ENCODE peak calls at places on chromosomes 16 and 17, in nine cellular contexts. C is Peyer's patch, S is endodermal cell, A is heart right ventricle, D is mucosa of descending colon, F is H1, Q is MM.1S, K is OCI-LY7, Y is HCT116. R is an unnamed sample. For H3K4me1, the result is how much of the 10 kb centered on the place peaks cover.

GRCh38 chr17:78583091-78583490 is 5.9 kb upstream of the DNAH17 start:
- DNase-seq in C (no peak), S (peak), A (no peak), D (no peak), F (no peak), Q (no peak), K (peak), Y (peak), R (no peak)

GRCh38 chr17:46097497-46097896 is 95.7 kb downstream of the KANSL1 start:
- DNase-seq in C (no peak), S (no peak), A (no peak), D (no peak), F (no peak), Q (no peak), K (no peak), Y (no peak), R (no peak)

GRCh38 chr16:88306860-88307545 is 75.8 kb upstream of the ZNF469 start:
- DNase-seq in C (no peak), S (no peak), A (no peak), D (no peak), F (no peak), Q (no peak), K (no peak), Y (no peak), R (no peak)

GRCh38 chr17:6567528-6568185 is 11.3 kb upstream of the PITPNM3 start:
- DNase-seq in C (peak), S (peak), A (no peak), D (peak), F (no peak), Q (no peak), K (no peak), Y (no peak), R (peak)

GRCh38 chr17:75031972-75032895 is 14.5 kb downstream of the ATP5PD start:
- DNase-seq in C (peak), S (peak), A (peak), D (peak), F (no peak), Q (no peak), K (no peak), Y (peak), R (peak)

GRCh38 chr17:75047398-75048098 is 523 bp downstream of the KCTD2 start:
- DNase-seq in C (peak), S (peak), A (peak), D (peak), F (no peak), Q (peak), K (peak), Y (no peak), R (no peak)

GRCh38 chr17:36850794-36851193 is 86.5 kb upstream of the LHX1 start:
- DNase-seq in C (no peak), S (peak), A (no peak), D (no peak), F (no peak), Q (no peak), K (no peak), Y (peak), R (no peak)

GRCh38 chr17:2054740-2055493 is at the start of gene HIC1:
- DNase-seq in C (peak), S (peak), A (peak), D (peak), F (no peak), Q (peak), K (peak), Y (no peak), R (peak)

GRCh38 chr16:86398622-86399021 is 111.7 kb upstream of the FOXF1 start:
- DNase-seq in C (no peak), S (no peak), A (no peak), D (no peak), F (no peak), Q (no peak), K (no peak), Y (no peak), R (no peak)

GRCh38 chr16:80788016-80788415 is 16.4 kb downstream of the CDYL2 start:
- DNase-seq in C (no peak), S (no peak), A (no peak), D (no peak), F (no peak), Q (no peak), K (no peak), Y (no peak), R (no peak)

GRCh38 chr16:2981177-2981898 is 1.1 kb upstream of the PKMYT1 start:
- DNase-seq in C (no peak), S (peak), A (no peak), D (no peak), F (no peak), Q (no peak), K (no peak), Y (no peak), R (no peak)

GRCh38 chr17:60135160-60135950 is 14.4 kb upstream of the CA4 start:
- DNase-seq in C (peak), S (peak), A (peak), D (peak), F (no peak), Q (no peak), K (peak), Y (peak), R (peak)

GRCh38 chr16:71421911-71422310 is 19.9 kb downstream of the TLE7 start:
- DNase-seq in C (peak), S (peak), A (no peak), D (peak), F (no peak), Q (peak), K (peak), Y (peak), R (no peak)

GRCh38 chr17:48357727-48358126 is 72.3 kb downstream of the SKAP1 start:
- DNase-seq in C (no peak), S (no peak), A (no peak), D (no peak), F (no peak), Q (no peak), K (peak), Y (no peak), R (no peak)

GRCh38 chr16:28258571-28258970 is 33.8 kb upstream of the SBK1 start:
- DNase-seq in C (no peak), S (peak), A (peak), D (no peak), F (no peak), Q (no peak), K (no peak), Y (no peak), R (peak)

GRCh38 chr17:33725675-33726271 is 432.7 kb upstream of the ASIC2 start:
- DNase-seq in C (peak), S (peak), A (peak), D (peak), F (peak), Q (peak), K (peak), Y (no peak), R (peak)

GRCh38 chr17:48541574-48542113 is 3.3 kb downstream of the HOXB2 start:
- DNase-seq in C (peak), S (peak), A (peak), D (peak), F (no peak), Q (no peak), K (no peak), Y (no peak), R (no peak)

GRCh38 chr16:80231888-80232287 is 308.9 kb upstream of the DYNLRB2 start:
- DNase-seq in C (no peak), S (no peak), A (no peak), D (no peak), F (no peak), Q (no peak), K (peak), Y (no peak), R (no peak)

GRCh38 chr16:57810197-57811024 is 8.1 kb upstream of the KIFC3 start:
- DNase-seq in C (peak), S (peak), A (peak), D (peak), F (no peak), Q (peak), K (no peak), Y (peak), R (peak)

GRCh38 chr17:81688616-81689015 is 4.8 kb downstream of the HGS start:
- DNase-seq in C (no peak), S (no peak), A (no peak), D (no peak), F (no peak), Q (no peak), K (no peak), Y (no peak), R (no peak)

GRCh38 chr17:55731586-55732250 is 9.1 kb upstream of the TMEM100 start:
- DNase-seq in C (peak), S (peak), A (peak), D (peak), F (no peak), Q (no peak), K (no peak), Y (no peak), R (no peak)

GRCh38 chr16:88922826-88923410 is 54.1 kb downstream of the CBFA2T3 start:
- DNase-seq in C (no peak), S (no peak), A (no peak), D (no peak), F (no peak), Q (no peak), K (no peak), Y (no peak), R (no peak)

GRCh38 chr16:83441523-83441922 is 366.3 kb upstream of the HSBP1 start:
- DNase-seq in C (no peak), S (no peak), A (no peak), D (no peak), F (no peak), Q (no peak), K (no peak), Y (no peak), R (no peak)

GRCh38 chr17:37239690-37240344 is 136.0 kb upstream of the C17orf78 start:
- DNase-seq in C (no peak), S (no peak), A (no peak), D (no peak), F (no peak), Q (peak), K (peak), Y (peak), R (no peak)

GRCh38 chr17:48997103-48997826 is at the start of gene IGF2BP1:
- DNase-seq in C (no peak), S (peak), A (no peak), D (peak), F (peak), Q (no peak), K (peak), Y (no peak), R (no peak)

GRCh38 chr17:5592382-5592781 is 8.1 kb upstream of the NLRP1 start:
- DNase-seq in C (no peak), S (peak), A (no peak), D (no peak), F (no peak), Q (peak), K (peak), Y (peak), R (no peak)

GRCh38 chr17:12737740-12738469 is 51.4 kb upstream of the ARHGAP44 start:
- DNase-seq in C (no peak), S (peak), A (no peak), D (no peak), F (no peak), Q (no peak), K (no peak), Y (no peak), R (no peak)

GRCh38 chr16:74871608-74872007 is 97.0 kb upstream of the FA2H start:
- DNase-seq in C (peak), S (peak), A (no peak), D (no peak), F (peak), Q (no peak), K (no peak), Y (no peak), R (no peak)

GRCh38 chr16:81485225-81485624 is 40.6 kb downstream of the CMIP start:
- DNase-seq in C (no peak), S (no peak), A (no peak), D (no peak), F (no peak), Q (no peak), K (no peak), Y (no peak), R (no peak)

GRCh38 chr16:966035-966434 is 4.7 kb downstream of the LMF1 start:
- DNase-seq in C (no peak), S (no peak), A (no peak), D (no peak), F (no peak), Q (no peak), K (no peak), Y (no peak), R (no peak)

GRCh38 chr17:63550816-63551639 is 751 bp downstream of the DCAF7 start:
- DNase-seq in C (no peak), S (peak), A (no peak), D (no peak), F (no peak), Q (no peak), K (peak), Y (no peak), R (peak)

GRCh38 chr17:28540231-28540630 is 12.2 kb downstream of the UNC119 start:
- DNase-seq in C (no peak), S (no peak), A (no peak), D (peak), F (no peak), Q (no peak), K (no peak), Y (no peak), R (no peak)

GRCh38 chr16:54075446-54075845 is 211.1 kb downstream of the IRX3 start:
- DNase-seq in C (no peak), S (no peak), A (no peak), D (no peak), F (no peak), Q (no peak), K (no peak), Y (no peak), R (no peak)

GRCh38 chr16:23948949-23949392 is 113.2 kb downstream of the PRKCB start:
- DNase-seq in C (peak), S (no peak), A (no peak), D (no peak), F (no peak), Q (no peak), K (no peak), Y (no peak), R (peak)

GRCh38 chr16:47461598-47462266 is 601 bp downstream of the PHKB start:
- DNase-seq in C (no peak), S (no peak), A (peak), D (no peak), F (no peak), Q (peak), K (peak), Y (peak), R (no peak)

GRCh38 chr17:9002236-9002609 is 19.1 kb upstream of the NTN1 start:
- DNase-seq in C (no peak), S (peak), A (no peak), D (no peak), F (no peak), Q (no peak), K (no peak), Y (no peak), R (no peak)

GRCh38 chr16:769934-770333 is 9.4 kb downstream of the MSLN start:
- DNase-seq in C (no peak), S (no peak), A (no peak), D (no peak), F (no peak), Q (no peak), K (no peak), Y (no peak), R (no peak)

GRCh38 chr17:29357232-29357631 is 32.9 kb upstream of the TAOK1 start:
- DNase-seq in C (no peak), S (no peak), A (no peak), D (no peak), F (no peak), Q (no peak), K (no peak), Y (no peak), R (no peak)

DNA sequence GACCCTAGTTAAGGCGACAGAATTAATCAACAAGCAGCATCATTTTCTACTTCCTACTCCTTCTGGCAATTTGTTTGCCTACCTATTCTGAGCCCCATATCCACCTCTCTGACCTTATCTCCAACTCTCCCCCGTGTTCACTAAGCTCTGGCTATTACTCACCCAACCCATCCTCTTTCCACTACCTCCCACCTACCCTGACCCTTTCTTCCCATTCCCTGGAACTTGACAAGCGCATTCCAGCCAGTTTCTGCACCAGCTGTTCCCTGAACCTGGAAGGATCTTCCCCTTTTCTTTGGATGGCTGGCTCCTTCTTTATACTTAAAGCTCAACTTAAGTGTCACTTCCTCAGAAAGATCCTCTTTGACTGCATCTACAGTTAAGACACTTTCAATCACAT is 2.3 kb downstream of the DCUN1D3 start:
- DNase-seq in C (no peak), S (no peak), A (no peak), D (no peak), F (no peak), Q (no peak), K (no peak), Y (no peak), R (no peak)
- H3K4me3 ChIP-seq in C (no peak), S (peak), A (no peak), D (no peak), F (no peak), Q (no peak), K (no peak), Y (no peak), R (no peak)

GRCh38 chr17:35046245-35046644 is 17.3 kb downstream of the RFFL start:
- DNase-seq in C (no peak), S (no peak), A (no peak), D (no peak), F (no peak), Q (no peak), K (no peak), Y (no peak), R (no peak)
- H3K4me1 ChIP-seq in C (under half), S (under half), A (under half), D (under half), F (under half), Q (under half), K (under half), Y (under half), R (under half)

GRCh38 chr16:21283521-21284289 is 5.6 kb upstream of the CRYM start:
- DNase-seq in C (peak), S (peak), A (peak), D (peak), F (peak), Q (no peak), K (no peak), Y (no peak), R (peak)

GRCh38 chr16:21279501-21279900 is 1.4 kb upstream of the CRYM start:
- DNase-seq in C (no peak), S (no peak), A (no peak), D (no peak), F (no peak), Q (no peak), K (no peak), Y (no peak), R (no peak)

GRCh38 chr16:21281698-21282389 is 3.8 kb upstream of the CRYM start:
- DNase-seq in C (no peak), S (peak), A (no peak), D (no peak), F (no peak), Q (no peak), K (no peak), Y (no peak), R (no peak)

DNA sequence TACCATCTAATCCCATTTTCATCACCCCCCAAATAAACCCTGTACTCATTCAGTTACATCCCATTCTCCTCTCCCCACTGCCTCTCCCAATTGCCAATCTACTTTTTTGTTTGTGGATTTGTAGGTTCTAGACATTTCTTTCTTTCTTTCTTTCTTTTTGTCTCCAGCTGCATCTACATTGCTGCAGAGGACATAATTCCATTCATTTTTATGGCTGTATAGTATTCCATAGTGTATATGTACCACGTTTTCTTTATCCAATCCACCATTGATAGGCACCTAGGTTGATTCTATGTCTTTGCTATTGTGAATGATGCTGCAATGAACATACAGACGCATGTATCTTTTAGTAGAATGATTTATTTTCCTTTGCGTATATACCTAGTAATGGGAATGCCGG is 6.3 kb upstream of the CRYM start:
- DNase-seq in C (no peak), S (no peak), A (no peak), D (no peak), F (no peak), Q (no peak), K (no peak), Y (no peak), R (no peak)
- H3K4me3 ChIP-seq in C (no peak), S (peak), A (peak), D (no peak), F (peak), Q (no peak), K (no peak), Y (peak), R (peak)

GRCh38 chr17:3959921-3960601 is 4.2 kb downstream of the ATP2A3 start:
- DNase-seq in C (no peak), S (no peak), A (no peak), D (peak), F (no peak), Q (no peak), K (no peak), Y (no peak), R (no peak)
- H3K4me1 ChIP-seq in C (under half), S (under half), A (under half), D (under half), F (under half), Q (under half), K (half or more), Y (under half), R (half or more)

DNA sequence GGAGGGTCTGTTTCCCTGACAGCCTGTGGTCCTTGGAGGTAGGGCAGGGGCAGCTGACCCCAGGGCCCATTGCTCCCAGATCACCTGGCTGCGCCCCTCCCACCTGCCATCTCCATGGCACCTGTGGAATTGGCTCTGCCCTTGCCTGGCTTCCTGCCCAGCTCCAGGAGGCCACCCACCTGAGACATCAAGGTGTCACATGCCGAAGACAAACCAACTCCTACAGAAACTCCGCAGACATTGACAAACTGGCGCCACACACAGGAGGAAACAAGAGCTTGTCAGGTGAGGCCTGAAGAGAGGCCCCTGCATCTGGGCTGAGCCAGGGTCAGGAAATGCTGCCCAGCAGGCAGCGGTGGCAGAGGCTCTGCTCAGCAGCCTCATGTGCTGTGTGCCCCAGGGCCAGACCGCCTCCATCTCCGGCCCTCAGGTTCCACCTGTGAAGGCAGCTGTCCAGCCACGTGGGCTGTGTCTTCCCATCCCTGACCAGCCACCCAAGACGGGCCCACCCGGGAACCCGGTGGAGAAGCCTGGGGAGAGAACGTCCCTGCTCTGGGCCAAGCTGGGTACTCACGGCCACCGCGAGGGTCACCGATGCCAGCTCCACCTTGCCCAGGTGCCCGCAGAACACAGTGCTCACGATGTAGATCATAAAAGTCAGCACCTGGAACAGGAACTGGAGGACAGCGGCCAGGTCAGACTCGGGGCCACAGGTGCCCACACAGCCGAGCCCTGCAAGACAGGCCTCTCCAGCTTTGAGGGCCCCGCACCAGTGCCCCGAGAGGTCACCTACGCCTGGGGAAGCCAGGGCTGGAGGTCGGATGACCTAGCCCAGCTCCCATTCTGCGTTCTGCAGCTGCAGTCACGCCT is 1.6 kb downstream of the SLC47A2 start:
- DNase-seq in C (peak), S (peak), A (no peak), D (peak), F (no peak), Q (no peak), K (peak), Y (no peak), R (no peak)
- H3K4me3 ChIP-seq in C (no peak), S (no peak), A (no peak), D (no peak), F (no peak), Q (no peak), K (no peak), Y (no peak), R (no peak)

R was measured in stomach.